ENCODE peak calls at places on chromosomes 3 and 15, in ten cellular contexts. F, C, P, N, E, O, L, Y, R and B are unnamed samples.

GRCh38 chr3:37863949-37864822 is 2.5 kb downstream of the CTDSPL start:
- DNase-seq in O (no peak), C (peak), F (no peak), L (no peak), N (no peak), P (no peak), E (no peak), Y (no peak), R (no peak), B (no peak)

GRCh38 chr3:157529751-157530150 is 26.5 kb upstream of the VEPH1 start:
- DNase-seq in P (no peak), L (no peak), R (no peak), E (no peak), Y (no peak), F (no peak), N (no peak), O (no peak), C (no peak), B (no peak)

GRCh38 chr3:179716811-179717210 is 64.0 kb downstream of the USP13 start:
- DNase-seq in F (no peak), R (no peak), L (no peak), N (no peak), Y (peak), P (no peak), E (no peak), C (no peak), O (no peak), B (no peak)

GRCh38 chr3:107208100-107208499 is 169.1 kb upstream of the CCDC54 start:
- DNase-seq in R (no peak), O (no peak), E (peak), C (peak), L (peak), Y (peak), F (no peak), P (no peak), N (peak), B (no peak)

GRCh38 chr15:43133429-43134156 is at the start of gene TMEM62:
- DNase-seq in R (peak), N (peak), C (peak), Y (peak), P (peak), O (peak), F (peak), L (peak), E (peak), B (peak)

GRCh38 chr3:43023766-43024165 is 44.7 kb downstream of the GASK1A start:
- DNase-seq in L (no peak), F (no peak), N (no peak), P (no peak), C (no peak), E (no peak), Y (no peak), R (peak), O (no peak), B (no peak)

GRCh38 chr3:112587336-112587735 is 25.5 kb downstream of the SLC35A5 start:
- DNase-seq in P (no peak), O (no peak), F (no peak), E (no peak), Y (no peak), C (no peak), L (no peak), R (no peak), N (no peak), B (no peak)

GRCh38 chr3:154214320-154214719 is 93.1 kb downstream of the ARHGEF26 start:
- DNase-seq in C (peak), E (no peak), L (no peak), F (no peak), P (no peak), N (no peak), R (no peak), Y (peak), O (no peak), B (no peak)

GRCh38 chr15:74610302-74610951 is 5.2 kb upstream of the CLK3 start:
- DNase-seq in P (no peak), Y (no peak), N (no peak), C (no peak), O (no peak), E (no peak), F (no peak), L (peak), R (no peak), B (no peak)

DNA sequence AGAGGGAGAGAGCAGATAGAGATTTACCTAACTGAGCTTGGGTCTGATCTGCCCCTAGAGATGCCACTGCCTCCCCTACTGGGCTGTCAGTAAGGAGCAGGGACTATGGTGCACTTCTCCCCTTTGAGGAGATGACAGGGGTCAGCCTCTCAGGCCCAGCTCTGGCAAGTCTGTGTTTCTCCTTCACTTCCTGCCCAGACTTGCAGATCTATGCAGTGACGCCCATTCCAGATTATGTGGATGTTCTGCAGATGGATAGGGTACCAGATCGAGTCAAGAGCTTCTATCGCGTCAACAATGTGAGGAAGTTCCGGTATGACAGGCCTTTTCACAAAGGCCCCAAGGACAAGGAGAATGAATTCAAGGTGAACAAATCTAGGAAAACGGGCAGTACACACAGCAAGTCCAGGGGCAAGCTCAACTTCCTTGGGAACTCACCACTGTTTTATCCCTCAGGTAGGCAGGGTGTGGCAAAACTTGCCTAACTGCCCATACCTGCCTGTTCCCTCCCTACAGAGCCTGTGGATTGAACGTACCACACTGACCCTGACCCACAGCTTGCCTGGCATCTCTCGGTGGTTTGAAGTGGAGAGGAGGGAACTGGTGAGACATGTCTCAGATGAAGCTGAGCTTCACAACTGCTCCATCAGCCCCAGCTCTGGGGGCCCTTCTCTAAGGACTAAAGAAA is 29.1 kb upstream of the MANF start:
- DNase-seq in L (no peak), N (no peak), F (no peak), O (no peak), E (no peak), R (peak), Y (no peak), C (peak), P (peak), B (no peak)
- TF ChIP-seq CTCF in L (no peak), N (no peak), F (no peak), O (no peak), E (no peak), R (no peak), Y (no peak), C (no peak), P (no peak), B (no peak)

GRCh38 chr3:50606596-50606995 is 5.0 kb downstream of the CISH start:
- DNase-seq in F (no peak), R (no peak), C (no peak), P (no peak), N (no peak), O (no peak), E (no peak), Y (no peak), L (no peak), B (peak)
- H3K4me3 ChIP-seq in F (no peak), R (no peak), C (no peak), P (peak), N (no peak), O (peak), E (no peak), Y (no peak), L (no peak), B (peak)

DNA sequence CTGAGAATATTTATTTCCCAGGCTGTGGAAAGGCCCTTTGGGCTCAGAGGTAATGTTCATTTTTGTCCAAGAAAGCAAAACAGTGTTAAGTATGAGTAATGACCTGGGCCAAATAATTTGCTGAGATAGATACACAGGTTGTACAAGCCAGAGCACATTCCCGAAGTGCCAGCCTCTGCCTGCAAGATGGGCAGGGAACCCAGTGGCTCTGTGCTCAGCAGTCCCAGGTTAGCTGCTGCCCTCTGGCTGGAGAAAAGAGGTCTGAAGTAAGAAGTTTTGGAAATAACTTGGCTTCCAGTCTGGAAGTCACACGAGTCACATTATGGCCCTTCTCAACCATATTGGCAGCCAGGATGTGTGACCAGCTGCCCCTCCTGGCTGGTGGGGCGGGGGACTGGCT is 20.2 kb downstream of the MYZAP start:
- DNase-seq in R (peak), N (no peak), O (no peak), F (no peak), L (peak), Y (peak), E (peak), P (peak), C (peak), B (no peak)
- TF ChIP-seq CTCF in R (no peak), N (no peak), O (peak), F (no peak), L (peak), Y (peak), E (peak), P (no peak), C (peak), B (no peak)

GRCh38 chr15:40597024-40597423 is 3.0 kb downstream of the KNL1 start:
- DNase-seq in F (no peak), P (no peak), L (no peak), Y (no peak), N (no peak), O (no peak), R (no peak), C (no peak), E (no peak), B (no peak)

GRCh38 chr15:40593588-40594428 is at the start of gene KNL1:
- DNase-seq in E (peak), P (peak), R (peak), Y (peak), F (peak), L (peak), O (peak), C (peak), N (peak), B (peak)

GRCh38 chr15:40595773-40596172 is 1.7 kb downstream of the KNL1 start:
- DNase-seq in P (no peak), R (no peak), F (no peak), C (no peak), N (no peak), Y (no peak), O (no peak), L (no peak), E (no peak), B (no peak)

GRCh38 chr15:40594429-40594836 is 384 bp downstream of the KNL1 start:
- DNase-seq in F (peak), Y (peak), E (peak), O (peak), C (peak), P (no peak), N (no peak), R (peak), L (peak), B (no peak)

GRCh38 chr15:40595219-40595618 is 1.2 kb downstream of the KNL1 start:
- DNase-seq in F (no peak), L (no peak), N (no peak), Y (no peak), C (no peak), R (no peak), O (no peak), P (no peak), E (no peak), B (no peak)
- H3K4me3 ChIP-seq in F (peak), L (peak), N (no peak), Y (peak), C (peak), R (no peak), O (no peak), P (peak), E (peak), B (no peak)

GRCh38 chr15:82150645-82151044 is 104.8 kb upstream of the MEX3B start:
- DNase-seq in L (no peak), E (no peak), Y (no peak), O (no peak), F (no peak), N (no peak), C (no peak), R (no peak), P (no peak), B (no peak)

GRCh38 chr15:82140859-82141258 is 95.0 kb upstream of the MEX3B start:
- DNase-seq in R (no peak), Y (no peak), C (peak), L (no peak), E (no peak), P (no peak), N (no peak), F (no peak), O (no peak), B (no peak)

GRCh38 chr15:82146990-82147461 is 101.2 kb upstream of the MEX3B start:
- DNase-seq in N (no peak), P (no peak), R (no peak), F (no peak), E (peak), O (no peak), L (peak), C (peak), Y (peak), B (no peak)

GRCh38 chr15:82143390-82144047 is 97.7 kb upstream of the MEX3B start:
- DNase-seq in C (no peak), L (no peak), P (no peak), N (no peak), F (no peak), R (no peak), O (no peak), E (no peak), Y (no peak), B (no peak)

GRCh38 chr15:82146558-82146957 is 100.7 kb upstream of the MEX3B start:
- DNase-seq in F (no peak), L (no peak), C (no peak), O (no peak), Y (no peak), P (no peak), E (no peak), R (no peak), N (no peak), B (no peak)
- TF ChIP-seq CTCF in F (no peak), L (no peak), C (no peak), O (no peak), Y (no peak), P (no peak), E (no peak), R (no peak), N (no peak), B (no peak)

GRCh38 chr3:129793356-129793755 is 100.2 kb downstream of the TMCC1 start:
- DNase-seq in O (no peak), E (no peak), P (no peak), R (no peak), F (no peak), N (no peak), L (peak), Y (peak), C (peak), B (no peak)
- H3K4me3 ChIP-seq in O (no peak), E (peak), P (no peak), R (no peak), F (no peak), N (no peak), L (no peak), Y (no peak), C (peak), B (no peak)

GRCh38 chr3:11846281-11847034 is at the start of gene TAMM41:
- DNase-seq in N (peak), C (peak), P (peak), L (peak), R (peak), Y (peak), F (peak), O (peak), E (peak), B (peak)

GRCh38 chr3:11845661-11846060 is 1.0 kb downstream of the TAMM41 start:
- DNase-seq in L (peak), N (no peak), Y (no peak), O (no peak), E (peak), P (no peak), C (no peak), R (no peak), F (no peak), B (no peak)

GRCh38 chr3:11844891-11845290 is 1.8 kb downstream of the TAMM41 start:
- DNase-seq in E (no peak), P (no peak), F (no peak), N (no peak), O (no peak), C (no peak), Y (no peak), R (no peak), L (no peak), B (no peak)

GRCh38 chr3:11847607-11848006 is 922 bp upstream of the TAMM41 start:
- DNase-seq in L (no peak), C (no peak), N (no peak), F (no peak), E (no peak), Y (no peak), O (no peak), R (no peak), P (no peak), B (peak)

DNA sequence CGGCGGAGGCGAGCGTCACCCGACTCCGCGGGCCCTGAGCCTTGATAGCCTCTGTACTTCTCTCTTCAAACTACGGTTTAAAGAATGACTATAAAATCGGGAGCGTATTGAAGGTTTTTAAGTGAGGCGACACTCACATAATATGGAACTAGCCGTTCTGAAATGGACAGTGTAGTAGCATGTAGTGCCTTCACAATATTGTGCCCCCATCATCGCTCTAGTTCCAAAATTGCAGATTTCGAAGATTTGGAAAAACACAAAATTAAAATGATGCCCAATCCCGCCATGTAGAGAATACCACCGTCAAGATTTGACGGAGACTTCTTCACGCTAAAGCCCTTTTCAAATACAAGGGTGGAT is 330 bp upstream of the TAMM41 start:
- DNase-seq in O (no peak), L (no peak), R (no peak), F (no peak), C (no peak), P (no peak), N (no peak), E (no peak), Y (no peak), B (no peak)
- TF ChIP-seq CTCF in O (no peak), L (no peak), R (no peak), F (no peak), C (no peak), P (no peak), N (no peak), E (no peak), Y (no peak), B (no peak)

GRCh38 chr15:68427961-68428360 is 4.0 kb downstream of the ITGA11 start:
- DNase-seq in C (no peak), O (no peak), L (no peak), P (no peak), Y (no peak), N (no peak), F (no peak), E (no peak), R (no peak), B (no peak)

GRCh38 chr15:68426149-68426548 is 5.8 kb downstream of the ITGA11 start:
- DNase-seq in C (no peak), E (no peak), R (no peak), Y (no peak), P (no peak), L (no peak), F (no peak), N (no peak), O (no peak), B (no peak)

GRCh38 chr15:68428431-68428940 is 3.5 kb downstream of the ITGA11 start:
- DNase-seq in R (peak), N (no peak), Y (no peak), O (no peak), E (no peak), L (no peak), P (no peak), C (no peak), F (no peak), B (no peak)

GRCh38 chr15:68425428-68426060 is 6.4 kb downstream of the ITGA11 start:
- DNase-seq in E (no peak), L (peak), R (no peak), P (no peak), C (no peak), O (no peak), N (no peak), F (no peak), Y (no peak), B (no peak)

GRCh38 chr15:68427366-68427765 is 4.6 kb downstream of the ITGA11 start:
- DNase-seq in L (no peak), P (no peak), N (no peak), R (peak), Y (no peak), O (no peak), E (no peak), C (no peak), F (no peak), B (no peak)
- H3K4me3 ChIP-seq in L (no peak), P (no peak), N (no peak), R (no peak), Y (no peak), O (no peak), E (no peak), C (no peak), F (no peak), B (no peak)